ENCODE peak calls at places on chromosomes 2 and 18, in six cellular contexts. N, P, H, X, O and M are unnamed samples.

GRCh38 chr2:36792947-36793346 is 96.4 kb downstream of the VIT start:
- DNase-seq in N (no peak), P (no peak), H (no peak), X (no peak), O (no peak), M (no peak)

GRCh38 chr2:30886101-30886500 is 78.9 kb upstream of the CAPN13 start:
- DNase-seq in N (no peak), P (no peak), H (no peak), X (peak; percentile 10), O (no peak), M (no peak)

GRCh38 chr18:79378416-79379250 is 17.1 kb upstream of the NFATC1 start:
- DNase-seq in N (no peak), P (peak; percentile 68), H (no peak), X (peak; percentile 91), O (peak; percentile 40), M (peak; percentile 90)

GRCh38 chr2:181457741-181458425 is 697 bp downstream of the ITGA4 start:
- DNase-seq in N (peak; percentile 33), P (peak; percentile 65), H (peak; percentile 20), X (peak; percentile 71), O (peak; percentile 26), M (peak; percentile 81)

GRCh38 chr2:54956392-54956722 is 93.9 kb downstream of the RTN4 start:
- DNase-seq in N (no peak), P (no peak), H (no peak), X (no peak), O (no peak), M (no peak)

GRCh38 chr2:37857485-37858196 is 67.4 kb upstream of the RMDN2 start:
- DNase-seq in N (no peak), P (no peak), H (no peak), X (no peak), O (no peak), M (no peak)

GRCh38 chr2:206217743-206218520 is 56.5 kb upstream of the ZDBF2 start:
- DNase-seq in N (no peak), P (no peak), H (no peak), X (peak; percentile 66), O (no peak), M (no peak)

GRCh38 chr18:45059695-45060094 is 379.0 kb downstream of the SETBP1 start:
- DNase-seq in N (peak; percentile 79), P (no peak), H (no peak), X (peak; percentile 61), O (peak; percentile 68), M (no peak)

GRCh38 chr2:181312515-181312927 is 144.7 kb upstream of the ITGA4 start:
- DNase-seq in N (no peak), P (peak; percentile 77), H (no peak), X (no peak), O (no peak), M (no peak)

GRCh38 chr2:197198890-197199289 is 111.7 kb downstream of the ANKRD44 start:
- DNase-seq in N (no peak), P (peak; percentile 97), H (peak; percentile 45), X (no peak), O (no peak), M (peak; percentile 79)

GRCh38 chr2:71122917-71123316 is 7.1 kb downstream of the MCEE start:
- DNase-seq in N (no peak), P (no peak), H (no peak), X (no peak), O (no peak), M (no peak)